ENCODE peak calls at places on chromosomes 7 and 10, in four cellular contexts. T is HepG2, E is endothelial cell of umbilical vein, O is K562. F is an unnamed sample.

GRCh38 chr7:135697276-135698049 is 30.5 kb downstream of the SLC13A4 start:
- DNase-seq in E (no peak), O (no peak), T (no peak), F (no peak)

GRCh38 chr10:84308481-84309304 is 19.7 kb upstream of the CCSER2 start:
- DNase-seq in O (no peak), T (no peak), E (peak; percentile 93), F (peak; percentile 16)

GRCh38 chr10:62759599-62760175 is 44.8 kb upstream of the ADO start:
- DNase-seq in T (no peak), O (no peak), E (peak; percentile 3), F (no peak)

GRCh38 chr7:89332026-89332425 is 536.5 kb upstream of the TEX47 start:
- DNase-seq in E (no peak), O (no peak), T (no peak), F (no peak)

GRCh38 chr10:113745374-113745773 is 6.1 kb upstream of the PLEKHS1 start:
- DNase-seq in T (no peak), E (no peak), O (no peak), F (no peak)

GRCh38 chr7:20214787-20215669 is 2.2 kb downstream of the MACC1 start:
- DNase-seq in E (no peak), T (no peak), O (peak; percentile 57), F (peak; percentile 47)

GRCh38 chr10:71739368-71739900 is 19.9 kb upstream of the C10orf105 start:
- DNase-seq in O (no peak), T (no peak), E (no peak), F (no peak)

GRCh38 chr10:103470755-103471653 is 8.0 kb downstream of the CALHM3 start:
- DNase-seq in O (peak; percentile 77), E (no peak), T (no peak), F (peak; percentile 99)

GRCh38 chr10:53315709-53316108 is 543.1 kb upstream of the MBL2 start:
- DNase-seq in T (no peak), E (peak; percentile 57), O (no peak), F (no peak)

GRCh38 chr10:29731760-29732159 is 97.0 kb upstream of the SVIL start:
- DNase-seq in T (no peak), O (no peak), E (no peak), F (no peak)

GRCh38 chr10:119516381-119517234 is 25.9 kb downstream of the RGS10 start:
- DNase-seq in O (peak; percentile 42), T (no peak), E (no peak), F (peak; percentile 95)

GRCh38 chr7:44282601-44283171 is 42.7 kb downstream of the CAMK2B start:
- DNase-seq in O (no peak), E (no peak), T (no peak), F (no peak)

GRCh38 chr7:44281811-44282600 is 43.4 kb downstream of the CAMK2B start:
- DNase-seq in O (no peak), E (no peak), T (no peak), F (no peak)

GRCh38 chr7:44284881-44285541 is 40.4 kb downstream of the CAMK2B start:
- DNase-seq in T (no peak), E (no peak), O (no peak), F (no peak)

GRCh38 chr7:44284216-44284615 is 41.2 kb downstream of the CAMK2B start:
- DNase-seq in T (no peak), O (no peak), E (no peak), F (peak; percentile 57)

DNA sequence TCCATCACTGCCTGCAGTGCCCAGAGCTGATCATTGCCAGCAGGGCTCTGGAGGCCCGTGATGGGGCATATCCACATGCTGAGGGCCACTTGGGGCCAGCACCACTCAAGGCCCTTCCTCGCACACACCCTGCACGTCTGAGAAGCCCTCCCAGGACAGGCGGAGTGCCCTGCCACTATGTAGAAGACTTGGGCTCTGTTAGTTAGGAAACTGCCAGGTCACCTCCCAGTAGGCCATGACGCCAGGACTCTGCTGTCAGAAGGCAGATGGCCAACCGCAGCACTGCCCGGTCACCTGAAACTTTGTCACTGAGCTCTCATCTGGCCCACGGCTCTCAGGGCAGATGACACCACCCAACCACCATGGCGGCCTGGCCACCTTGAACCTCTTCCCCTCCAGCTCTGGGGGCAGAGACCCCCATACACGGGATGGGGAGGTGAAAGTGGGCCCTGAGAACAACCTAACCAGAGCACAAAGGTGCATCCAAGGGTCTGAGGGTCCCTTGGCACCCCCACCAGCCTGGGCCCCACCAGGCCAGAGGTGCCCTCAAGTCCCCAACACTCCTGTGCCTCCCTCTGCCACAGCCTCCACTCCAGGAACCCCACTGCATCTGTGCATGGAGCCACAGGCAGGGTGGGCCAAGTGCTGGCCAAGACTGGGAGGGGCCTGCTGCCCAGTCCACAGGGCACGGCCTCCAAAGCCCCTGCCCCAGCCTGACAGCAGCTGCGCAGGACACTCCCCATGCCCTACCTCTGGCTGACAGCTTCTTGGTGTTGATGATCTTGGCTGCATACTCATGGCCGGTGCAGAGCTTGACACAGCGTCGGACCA is 41.8 kb downstream of the CAMK2B start:
- DNase-seq in O (no peak), T (no peak), E (no peak), F (no peak)
- TF ChIP-seq MYC in O (no peak), T (no peak), E (no peak), F (no peak)

DNA sequence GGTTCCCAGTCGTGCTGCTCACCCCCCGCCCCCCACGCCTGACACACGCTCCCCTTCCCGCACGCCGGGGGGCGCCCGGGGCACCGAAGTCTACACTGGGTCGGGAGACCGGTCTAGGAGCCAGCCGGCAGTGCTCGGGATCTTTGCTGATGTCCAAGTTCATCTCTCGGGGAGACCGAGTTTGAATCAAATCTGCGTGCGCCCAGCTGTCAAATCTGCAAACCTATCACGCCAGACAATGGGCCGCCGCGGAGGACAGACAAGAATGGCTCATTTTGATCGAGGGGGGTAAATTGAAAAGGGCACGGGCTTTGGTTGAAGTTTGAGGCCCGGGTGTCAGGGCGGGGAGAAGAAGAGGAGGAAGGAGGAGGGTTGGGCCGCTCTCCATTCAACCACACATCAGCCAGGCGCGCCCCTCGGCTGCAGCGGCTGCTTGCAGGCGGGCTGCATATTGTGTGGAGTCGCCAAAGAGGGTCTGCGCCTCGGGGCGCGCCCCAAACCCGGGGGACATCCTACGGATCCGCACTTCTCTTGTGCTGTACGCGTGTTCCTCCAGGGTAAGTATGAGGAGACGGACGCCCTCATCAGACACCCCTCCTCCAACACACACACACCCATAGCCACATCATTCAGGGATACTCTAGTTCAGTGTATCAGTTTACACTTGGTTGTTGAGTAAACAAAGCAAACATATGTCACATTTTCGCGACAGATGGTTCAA is 1.3 kb upstream of the GFRA1 start:
- DNase-seq in O (no peak), E (no peak), T (no peak), F (no peak)
- TF ChIP-seq MYC in O (no peak), E (no peak), T (no peak), F (no peak)

GRCh38 chr7:99768471-99768870 is 15.5 kb downstream of the CYP3A4 start:
- DNase-seq in T (no peak), E (no peak), O (no peak), F (no peak)

GRCh38 chr7:99764478-99764877 is 19.5 kb downstream of the CYP3A4 start:
- DNase-seq in T (no peak), E (no peak), O (no peak), F (no peak)

GRCh38 chr7:99766484-99767099 is 17.4 kb downstream of the CYP3A4 start:
- DNase-seq in T (no peak), E (no peak), O (no peak), F (no peak)

GRCh38 chr7:99767662-99768061 is 16.3 kb downstream of the CYP3A4 start:
- DNase-seq in T (no peak), E (no peak), O (no peak), F (peak; percentile 10)

DNA sequence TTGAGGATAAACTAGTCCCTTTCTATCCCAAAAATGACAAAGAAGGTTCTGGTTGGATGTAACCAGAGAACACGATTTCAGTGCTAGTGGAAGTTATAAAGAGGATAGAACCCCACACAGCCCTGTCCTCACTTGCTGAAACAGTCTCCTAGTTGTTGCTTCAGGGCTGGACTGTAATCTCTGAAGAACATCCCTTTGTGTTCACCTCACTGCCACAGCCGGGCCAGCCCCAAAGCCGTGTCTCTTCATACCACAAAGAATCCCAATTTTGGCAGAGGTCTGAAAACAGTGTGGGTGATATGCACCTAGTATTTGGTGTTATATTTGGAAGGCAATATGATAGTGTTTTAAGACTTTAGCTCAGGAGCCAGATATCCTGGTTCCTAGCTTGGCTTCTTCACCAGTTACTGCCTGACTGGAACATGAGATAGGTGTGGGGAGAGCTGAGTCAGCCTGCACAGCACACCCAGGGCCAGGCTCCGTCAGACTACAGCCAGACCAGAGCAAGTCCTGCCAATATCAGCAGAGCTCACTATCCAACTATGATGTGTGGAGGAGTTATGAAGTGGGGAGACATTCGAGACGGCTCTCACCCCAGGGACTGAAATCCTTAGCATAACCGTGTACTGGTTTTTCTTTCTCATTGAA is 21.2 kb downstream of the CYP3A4 start:
- DNase-seq in T (no peak), O (peak; percentile 83), E (no peak), F (no peak)
- TF ChIP-seq MYC in T (no peak), O (no peak), E (no peak), F (no peak)

GRCh38 chr10:24305551-24306506 is 96.9 kb downstream of the KIAA1217 start:
- DNase-seq in E (no peak), T (no peak), O (no peak), F (no peak)

GRCh38 chr10:24307173-24307572 is 98.2 kb downstream of the KIAA1217 start:
- DNase-seq in O (no peak), T (no peak), E (no peak), F (no peak)

GRCh38 chr10:24303522-24304310 is 94.8 kb downstream of the KIAA1217 start:
- DNase-seq in O (no peak), T (no peak), E (no peak), F (no peak)

GRCh38 chr10:24307696-24308476 is 98.9 kb downstream of the KIAA1217 start:
- DNase-seq in O (no peak), T (no peak), E (no peak), F (no peak)

DNA sequence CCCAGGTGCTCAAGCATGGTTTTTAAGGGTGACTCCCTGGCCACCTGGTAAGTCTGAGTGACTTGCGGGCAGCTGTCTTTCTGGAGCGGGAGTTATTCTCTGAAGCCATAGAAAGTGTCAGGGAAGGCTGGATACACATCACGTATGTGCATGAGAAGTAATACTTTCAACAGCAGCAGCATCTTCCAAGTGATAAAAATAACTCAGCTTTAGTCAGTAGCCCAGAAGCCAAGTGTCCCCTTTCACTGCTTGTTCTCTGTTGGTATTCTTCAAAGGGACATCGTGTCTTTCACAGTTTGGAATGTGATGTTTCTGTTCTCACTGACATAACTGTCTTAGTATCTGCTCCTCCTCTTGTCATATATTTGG is 97.6 kb downstream of the KIAA1217 start:
- DNase-seq in O (no peak), E (no peak), T (no peak), F (no peak)
- TF ChIP-seq MYC in O (no peak), E (no peak), T (no peak), F (no peak)

DNA sequence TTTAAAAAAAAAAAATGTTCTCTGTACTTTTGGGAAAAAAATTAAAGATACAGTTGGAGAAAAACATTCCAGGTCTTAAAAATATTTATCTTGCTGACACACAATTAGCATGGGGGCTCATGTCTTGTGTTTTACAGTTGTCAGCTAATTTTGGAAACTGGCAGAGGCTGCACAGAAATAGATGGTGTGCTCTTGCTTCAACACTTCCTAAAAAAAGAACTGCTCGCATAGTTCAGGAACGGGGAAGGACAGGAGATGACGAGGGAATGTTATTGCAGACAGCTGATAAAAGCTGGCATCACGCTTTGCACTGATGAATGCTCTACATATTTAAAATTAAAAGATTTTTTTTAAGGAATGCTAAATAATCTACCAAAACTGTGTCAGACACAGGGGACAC is 103.5 kb upstream of the CELF2 start:
- DNase-seq in O (no peak), E (no peak), T (no peak), F (no peak)
- TF ChIP-seq MYC in O (no peak), E (no peak), T (no peak), F (no peak)

F was measured in NB4.